ENCODE peak calls at places on chromosome 12, in seven cellular contexts. Q is mesendoderm, X is neuronal stem cell, P is H9, L is trophoblast cell, T is H1, W is mesenchymal stem cell. Z is an unnamed sample.

GRCh38 chr12:7241404-7242005 is 52.0 kb downstream of the PEX5 start:
- DNase-seq in Q (no peak), P (no peak), W (peak), T (no peak), L (peak), X (no peak), Z (peak)

GRCh38 chr12:12788675-12789368 is 3.4 kb downstream of the APOLD1 start:
- DNase-seq in P (peak), X (peak), Q (peak), L (peak), T (peak), W (peak), Z (peak)

GRCh38 chr12:45130881-45131281 is 80.0 kb upstream of the DBX2 start:
- DNase-seq in Q (peak), X (peak), P (peak), T (peak), L (peak), W (peak), Z (peak)

GRCh38 chr12:126093911-126094310 is 1028.7 kb downstream of the AACS start:
- DNase-seq in W (no peak), Q (peak), P (peak), L (peak), T (peak), X (peak), Z (no peak)

GRCh38 chr12:111287125-111287900 is 81.6 kb downstream of the PHETA1 start:
- DNase-seq in X (no peak), Q (no peak), P (no peak), W (no peak), L (no peak), T (no peak), Z (no peak)

GRCh38 chr12:29547151-29547561 is 49.7 kb upstream of the OVCH1 start:
- DNase-seq in X (no peak), L (peak), P (no peak), T (no peak), W (peak), Q (peak), Z (peak)

GRCh38 chr12:46964496-46965098 is 114.8 kb upstream of the PCED1B start:
- DNase-seq in P (peak), X (peak), T (no peak), L (peak), W (peak), Q (peak), Z (peak)

GRCh38 chr12:42641231-42641630 is 51.7 kb upstream of the PRICKLE1 start:
- DNase-seq in T (no peak), Q (no peak), P (no peak), W (no peak), X (no peak), L (no peak), Z (peak)

GRCh38 chr12:103272949-103273348 is 222.8 kb downstream of the C12orf42 start:
- DNase-seq in Q (no peak), P (no peak), X (no peak), L (peak), W (no peak), T (no peak), Z (no peak)

GRCh38 chr12:95336387-95337067 is 118.9 kb downstream of the VEZT start:
- DNase-seq in L (peak), T (peak), Q (peak), X (peak), P (peak), W (peak), Z (peak)

GRCh38 chr12:109539508-109539907 is 33.8 kb downstream of the MMAB start:
- DNase-seq in P (no peak), T (no peak), X (no peak), W (peak), L (no peak), Q (no peak), Z (peak)

GRCh38 chr12:121990692-121991603 is 30.7 kb upstream of the BCL7A start:
- DNase-seq in W (no peak), X (no peak), L (no peak), Q (no peak), P (no peak), T (no peak), Z (peak)

GRCh38 chr12:116403546-116403945 is 126.1 kb upstream of the MED13L start:
- DNase-seq in W (no peak), P (no peak), X (no peak), L (no peak), T (no peak), Q (no peak), Z (no peak)

GRCh38 chr12:110102255-110102654 is 21.9 kb upstream of the IFT81 start:
- DNase-seq in W (peak), T (peak), X (no peak), L (peak), P (peak), Q (peak), Z (peak)

GRCh38 chr12:67356400-67356799 is 87.2 kb downstream of the CAND1 start:
- DNase-seq in Q (no peak), W (no peak), X (no peak), L (no peak), T (no peak), P (no peak), Z (no peak)

GRCh38 chr12:10147714-10148403 is 17.9 kb upstream of the CLEC7A start:
- DNase-seq in P (no peak), W (no peak), Q (no peak), T (no peak), X (no peak), L (no peak), Z (no peak)

GRCh38 chr12:7130791-7131501 is 775 bp downstream of the CLSTN3 start:
- DNase-seq in X (no peak), W (peak), P (peak), L (peak), T (peak), Q (peak), Z (peak)

GRCh38 chr12:108729612-108730336 is 1.5 kb downstream of the CORO1C start:
- DNase-seq in X (peak), L (no peak), P (peak), T (no peak), W (peak), Q (no peak), Z (no peak)

GRCh38 chr12:128784030-128784770 is 39.6 kb downstream of the SLC15A4 start:
- DNase-seq in Q (no peak), T (no peak), W (no peak), L (no peak), P (no peak), X (no peak), Z (peak)

GRCh38 chr12:84924956-84925355 is 12.4 kb upstream of the SLC6A15 start:
- DNase-seq in W (peak), L (no peak), T (no peak), Q (peak), P (no peak), X (no peak), Z (peak)

DNA sequence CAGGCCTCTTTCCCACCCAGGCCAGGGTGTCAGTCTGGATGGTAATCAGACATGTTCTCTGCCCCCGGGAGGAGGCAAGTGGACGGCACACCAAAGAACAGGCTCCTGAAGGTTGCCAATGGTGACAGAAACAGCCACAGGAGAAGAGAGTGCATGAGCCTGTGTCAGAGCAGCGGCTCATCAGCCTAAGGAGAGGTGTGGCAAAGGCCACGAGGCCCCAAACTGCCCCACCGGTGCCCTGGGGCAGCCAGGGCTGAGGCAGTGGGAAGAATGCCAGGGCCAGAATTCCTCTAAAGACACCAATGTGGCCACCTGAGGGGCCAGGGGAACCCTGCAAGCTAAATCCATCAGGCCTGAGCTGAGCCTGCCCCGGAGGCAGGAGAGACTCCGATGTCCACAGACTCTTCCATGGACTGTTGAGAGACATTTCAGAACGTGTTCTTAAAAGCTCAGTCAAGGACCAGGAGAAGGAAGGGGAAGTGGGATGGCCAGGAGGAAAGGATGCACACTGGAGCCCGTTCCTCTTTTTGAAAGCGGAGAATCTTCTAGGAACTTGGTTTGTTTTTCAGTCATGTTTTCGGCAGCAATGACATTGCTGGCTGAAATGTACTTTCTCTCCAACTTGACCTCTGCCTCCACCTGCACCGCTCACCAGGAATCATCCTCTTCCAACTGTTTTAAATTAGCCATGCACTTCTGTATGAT is 176.3 kb upstream of the FKBP4 start:
- DNase-seq in Q (no peak), W (no peak), X (no peak), P (no peak), T (no peak), L (no peak), Z (no peak)
- H3K18ac ChIP-seq in Q (no peak), W (no peak), X (no peak), P (no peak), T (no peak), L (no peak), Z (no peak)

DNA sequence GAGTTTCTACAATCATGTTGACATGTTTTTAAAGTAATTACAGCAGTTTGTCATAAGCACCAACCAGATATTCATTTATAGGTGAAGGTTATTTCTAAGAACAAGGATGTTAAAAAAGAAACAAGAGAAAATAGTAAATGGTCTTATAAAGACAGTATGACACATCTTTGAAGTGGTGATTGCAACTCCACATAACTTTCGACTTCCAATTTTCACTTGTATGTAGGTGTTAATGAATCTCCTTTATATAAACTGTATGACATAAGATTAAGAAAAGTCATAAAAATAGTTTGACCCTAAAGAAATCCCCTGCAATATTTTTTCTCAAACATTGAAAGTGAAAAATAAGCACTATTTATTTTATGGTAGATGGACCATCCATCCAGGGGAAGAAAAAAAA is 144.8 kb upstream of the PTPRQ start:
- DNase-seq in L (no peak), Q (no peak), W (no peak), T (no peak), X (no peak), P (no peak), Z (no peak)
- H2BK5ac ChIP-seq in L (no peak), Q (no peak), W (no peak), T (no peak), X (no peak), P (no peak), Z (no peak)

DNA sequence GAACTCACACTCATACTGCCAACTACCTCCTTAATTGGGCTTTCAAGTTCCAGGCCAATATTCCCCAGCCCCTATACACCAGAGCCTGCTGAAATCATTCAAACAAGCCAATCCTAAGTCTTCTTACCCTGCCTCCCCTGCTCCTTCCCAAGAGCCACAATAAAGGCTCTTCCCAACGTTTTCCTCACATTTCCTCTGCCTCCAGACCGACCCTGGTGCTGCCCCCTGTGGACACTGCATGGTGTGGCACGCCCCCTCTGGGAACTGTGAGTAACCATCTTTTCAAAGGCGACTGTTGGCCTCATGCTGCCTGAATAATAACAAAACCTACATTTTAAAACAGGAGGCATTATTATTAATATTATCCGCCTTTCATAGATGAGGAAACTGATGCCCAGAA is 111.6 kb upstream of the NOS1 start:
- DNase-seq in T (peak), L (peak), P (peak), X (peak), W (no peak), Q (peak), Z (no peak)
- H3K18ac ChIP-seq in T (no peak), L (no peak), P (no peak), X (no peak), W (no peak), Q (no peak), Z (no peak)

DNA sequence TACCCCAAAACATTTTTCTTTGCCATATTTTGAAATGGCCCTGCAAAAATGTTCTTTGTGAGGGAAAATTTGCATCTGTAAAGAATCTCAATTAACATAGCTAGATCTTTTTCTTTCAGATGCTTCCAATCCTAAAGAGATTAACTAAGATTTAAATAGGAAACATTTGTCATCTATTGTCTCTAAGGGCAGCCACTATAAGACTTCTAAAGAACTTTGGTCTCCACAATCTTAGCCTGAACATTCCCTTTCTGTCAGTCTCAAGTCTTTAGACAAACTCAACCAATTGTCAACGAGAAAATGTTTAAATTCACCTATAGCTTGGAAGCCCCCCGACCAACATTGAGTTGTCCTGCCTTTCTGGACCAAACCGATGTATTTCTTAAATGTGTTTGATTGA is 71.1 kb upstream of the RASSF8 start:
- DNase-seq in T (no peak), W (no peak), Q (no peak), L (no peak), P (no peak), X (no peak), Z (no peak)
- H2BK5ac ChIP-seq in T (peak), W (no peak), Q (no peak), L (no peak), P (no peak), X (no peak), Z (no peak)